ENCODE peak calls at places on chromosome 4, in seven cellular contexts. One of them, this sample, is unnamed. For H3K9me3, the result is how much of the 10 kb centered on the place peaks cover.

GRCh38 chr4:25993564-25994185 is 79.7 kb downstream of the SMIM20 start:
- DNase-seq in HCT116: peak
- DNase-seq in pancreas: no peak
- DNase-seq in SJCRH30: peak
- DNase-seq in transverse colon: peak
- DNase-seq in RWPE2: no peak
- DNase-seq in DND-41: peak
- DNase-seq in this sample: no peak

GRCh38 chr4:4569036-4569435 is 27.2 kb upstream of the STX18 start:
- DNase-seq in pancreas: no peak
- DNase-seq in HCT116: no peak
- DNase-seq in DND-41: no peak
- DNase-seq in RWPE2: no peak
- DNase-seq in SJCRH30: no peak
- DNase-seq in transverse colon: no peak
- DNase-seq in this sample: no peak

GRCh38 chr4:21946858-21947257 is 1.7 kb downstream of the KCNIP4 start:
- DNase-seq in pancreas: no peak
- DNase-seq in DND-41: no peak
- DNase-seq in RWPE2: no peak
- DNase-seq in SJCRH30: no peak
- DNase-seq in transverse colon: no peak
- DNase-seq in HCT116: no peak
- DNase-seq in this sample: no peak

GRCh38 chr4:73021634-73022033 is 47.9 kb downstream of the COX18 start:
- DNase-seq in SJCRH30: peak
- DNase-seq in pancreas: no peak
- DNase-seq in RWPE2: no peak
- DNase-seq in transverse colon: no peak
- DNase-seq in DND-41: no peak
- DNase-seq in HCT116: peak
- DNase-seq in this sample: no peak

GRCh38 chr4:5801696-5802095 is 90.7 kb downstream of the EVC start:
- DNase-seq in RWPE2: no peak
- DNase-seq in DND-41: no peak
- DNase-seq in SJCRH30: no peak
- DNase-seq in transverse colon: no peak
- DNase-seq in pancreas: no peak
- DNase-seq in HCT116: no peak
- DNase-seq in this sample: no peak

GRCh38 chr4:40261246-40262078 is 64.6 kb downstream of the RHOH start:
- DNase-seq in pancreas: no peak
- DNase-seq in HCT116: no peak
- DNase-seq in DND-41: no peak
- DNase-seq in RWPE2: no peak
- DNase-seq in SJCRH30: no peak
- DNase-seq in transverse colon: no peak
- DNase-seq in this sample: no peak

GRCh38 chr4:131459430-131460101 is 1689.5 kb upstream of the PCDH10 start:
- DNase-seq in transverse colon: no peak
- DNase-seq in RWPE2: no peak
- DNase-seq in DND-41: peak
- DNase-seq in SJCRH30: no peak
- DNase-seq in HCT116: no peak
- DNase-seq in pancreas: no peak
- DNase-seq in this sample: no peak

GRCh38 chr4:186015212-186015817 is 53.6 kb upstream of the TLR3 start:
- DNase-seq in SJCRH30: no peak
- DNase-seq in transverse colon: no peak
- DNase-seq in HCT116: no peak
- DNase-seq in DND-41: no peak
- DNase-seq in RWPE2: no peak
- DNase-seq in pancreas: no peak
- DNase-seq in this sample: no peak

GRCh38 chr4:41389356-41389755 is 132.6 kb downstream of the UCHL1 start:
- DNase-seq in SJCRH30: no peak
- DNase-seq in DND-41: no peak
- DNase-seq in pancreas: no peak
- DNase-seq in transverse colon: no peak
- DNase-seq in HCT116: no peak
- DNase-seq in RWPE2: no peak
- DNase-seq in this sample: no peak

GRCh38 chr4:70712150-70712549 is 9.6 kb upstream of the RUFY3 start:
- DNase-seq in SJCRH30: no peak
- DNase-seq in pancreas: no peak
- DNase-seq in DND-41: no peak
- DNase-seq in RWPE2: no peak
- DNase-seq in HCT116: no peak
- DNase-seq in transverse colon: no peak
- DNase-seq in this sample: no peak

GRCh38 chr4:15164571-15164970 is 162.3 kb downstream of the CPEB2 start:
- DNase-seq in RWPE2: no peak
- DNase-seq in DND-41: no peak
- DNase-seq in pancreas: no peak
- DNase-seq in transverse colon: no peak
- DNase-seq in SJCRH30: no peak
- DNase-seq in HCT116: no peak
- DNase-seq in this sample: no peak

GRCh38 chr4:175062183-175062592 is 144.0 kb downstream of the ADAM29 start:
- DNase-seq in DND-41: no peak
- DNase-seq in transverse colon: no peak
- DNase-seq in SJCRH30: no peak
- DNase-seq in HCT116: no peak
- DNase-seq in RWPE2: no peak
- DNase-seq in pancreas: no peak
- DNase-seq in this sample: no peak

GRCh38 chr4:14338866-14339265 is 663.4 kb upstream of the CPEB2 start:
- DNase-seq in DND-41: no peak
- DNase-seq in RWPE2: no peak
- DNase-seq in transverse colon: no peak
- DNase-seq in SJCRH30: no peak
- DNase-seq in pancreas: no peak
- DNase-seq in HCT116: no peak
- DNase-seq in this sample: no peak

GRCh38 chr4:74218201-74218600 is 60.3 kb downstream of the MTHFD2L start:
- DNase-seq in RWPE2: no peak
- DNase-seq in HCT116: no peak
- DNase-seq in SJCRH30: no peak
- DNase-seq in DND-41: no peak
- DNase-seq in transverse colon: no peak
- DNase-seq in pancreas: no peak
- DNase-seq in this sample: no peak

GRCh38 chr4:74618659-74619058 is 173.7 kb downstream of the AREG start:
- DNase-seq in HCT116: no peak
- DNase-seq in transverse colon: no peak
- DNase-seq in RWPE2: no peak
- DNase-seq in SJCRH30: no peak
- DNase-seq in DND-41: no peak
- DNase-seq in pancreas: no peak
- DNase-seq in this sample: no peak

GRCh38 chr4:142874684-142875083 is 28.6 kb upstream of the INPP4B start:
- DNase-seq in pancreas: no peak
- DNase-seq in RWPE2: no peak
- DNase-seq in transverse colon: no peak
- DNase-seq in HCT116: no peak
- DNase-seq in SJCRH30: no peak
- DNase-seq in DND-41: no peak
- DNase-seq in this sample: no peak

GRCh38 chr4:76987153-76987562 is 37.6 kb downstream of the SEPTIN11 start:
- DNase-seq in HCT116: no peak
- DNase-seq in SJCRH30: no peak
- DNase-seq in RWPE2: no peak
- DNase-seq in pancreas: peak
- DNase-seq in DND-41: no peak
- DNase-seq in transverse colon: no peak
- DNase-seq in this sample: no peak
- H3K9me3 ChIP-seq in HCT116: under half
- H3K9me3 ChIP-seq in SJCRH30: under half
- H3K9me3 ChIP-seq in RWPE2: under half
- H3K9me3 ChIP-seq in pancreas: under half
- H3K9me3 ChIP-seq in DND-41: under half
- H3K9me3 ChIP-seq in transverse colon: under half
- H3K9me3 ChIP-seq in this sample: under half

GRCh38 chr4:12118651-12119213 is 690.0 kb upstream of the HS3ST1 start:
- DNase-seq in HCT116: no peak
- DNase-seq in transverse colon: no peak
- DNase-seq in DND-41: no peak
- DNase-seq in RWPE2: no peak
- DNase-seq in pancreas: no peak
- DNase-seq in SJCRH30: no peak
- DNase-seq in this sample: no peak
- H3K9me3 ChIP-seq in HCT116: under half
- H3K9me3 ChIP-seq in transverse colon: under half
- H3K9me3 ChIP-seq in DND-41: under half
- H3K9me3 ChIP-seq in RWPE2: under half
- H3K9me3 ChIP-seq in pancreas: under half
- H3K9me3 ChIP-seq in SJCRH30: under half
- H3K9me3 ChIP-seq in this sample: under half

DNA sequence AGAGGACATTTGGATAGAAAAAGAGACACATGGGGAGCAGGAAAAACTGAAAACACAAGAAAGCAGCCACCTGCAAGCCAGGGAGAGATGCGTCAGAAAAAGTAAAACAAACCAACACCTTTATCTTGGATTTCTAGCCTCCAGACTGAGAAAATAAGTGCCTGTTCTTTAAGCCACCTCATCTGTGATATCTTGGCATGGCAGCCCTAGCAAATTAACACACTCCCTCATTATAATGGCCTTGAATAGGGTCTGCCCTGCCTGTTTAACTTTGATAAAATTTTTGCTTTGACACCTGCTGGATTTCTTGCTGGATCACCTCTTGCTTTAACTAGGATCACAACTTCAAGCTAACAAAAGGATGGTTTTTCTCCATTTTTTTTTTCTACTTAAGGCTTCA is 1892.0 kb upstream of the IGFBP7 start:
- DNase-seq in DND-41: no peak
- DNase-seq in transverse colon: no peak
- DNase-seq in pancreas: no peak
- DNase-seq in RWPE2: no peak
- DNase-seq in SJCRH30: no peak
- DNase-seq in HCT116: no peak
- DNase-seq in this sample: no peak
- H3K9me3 ChIP-seq in DND-41: under half
- H3K9me3 ChIP-seq in transverse colon: under half
- H3K9me3 ChIP-seq in pancreas: under half
- H3K9me3 ChIP-seq in RWPE2: under half
- H3K9me3 ChIP-seq in SJCRH30: under half
- H3K9me3 ChIP-seq in HCT116: under half
- H3K9me3 ChIP-seq in this sample: under half

GRCh38 chr4:173380987-173381386 is 10.2 kb downstream of the SAP30 start:
- DNase-seq in HCT116: no peak
- DNase-seq in transverse colon: no peak
- DNase-seq in RWPE2: no peak
- DNase-seq in DND-41: no peak
- DNase-seq in pancreas: no peak
- DNase-seq in SJCRH30: no peak
- DNase-seq in this sample: no peak
- H3K9me3 ChIP-seq in HCT116: under half
- H3K9me3 ChIP-seq in transverse colon: under half
- H3K9me3 ChIP-seq in RWPE2: under half
- H3K9me3 ChIP-seq in DND-41: under half
- H3K9me3 ChIP-seq in pancreas: under half
- H3K9me3 ChIP-seq in SJCRH30: under half
- H3K9me3 ChIP-seq in this sample: under half

GRCh38 chr4:173666-174314 is 49.5 kb downstream of the ZNF718 start:
- DNase-seq in RWPE2: no peak
- DNase-seq in SJCRH30: no peak
- DNase-seq in transverse colon: no peak
- DNase-seq in HCT116: no peak
- DNase-seq in pancreas: no peak
- DNase-seq in DND-41: no peak
- DNase-seq in this sample: no peak
- H3K9me3 ChIP-seq in RWPE2: under half
- H3K9me3 ChIP-seq in SJCRH30: under half
- H3K9me3 ChIP-seq in transverse colon: half or more
- H3K9me3 ChIP-seq in HCT116: under half
- H3K9me3 ChIP-seq in pancreas: under half
- H3K9me3 ChIP-seq in DND-41: half or more
- H3K9me3 ChIP-seq in this sample: under half